ENCODE peak calls at places on chromosomes 7 and 10, in eight cellular contexts. L, J, S, B, Y, F, H and R are unnamed samples.

GRCh38 chr10:69709366-69709941 is 79.4 kb downstream of the FAM241B start:
- DNase-seq in J (no peak), F (no peak), H (no peak), B (no peak), L (no peak), Y (no peak), S (no peak), R (no peak)

GRCh38 chr10:77448226-77448625 is 189.4 kb downstream of the KCNMA1 start:
- DNase-seq in L (no peak), S (no peak), Y (no peak), J (no peak), F (no peak), H (no peak), B (no peak), R (no peak)

GRCh38 chr10:4213441-4213840 is 428.4 kb upstream of the KLF6 start:
- DNase-seq in S (peak), J (no peak), H (no peak), L (no peak), Y (no peak), F (no peak), B (no peak), R (no peak)

GRCh38 chr10:123614888-123615287 is 51.3 kb upstream of the GPR26 start:
- DNase-seq in L (peak), Y (peak), S (peak), J (peak), F (no peak), H (no peak), B (peak), R (peak)

GRCh38 chr10:93954726-93955363 is 38.9 kb upstream of the PLCE1 start:
- DNase-seq in Y (no peak), H (no peak), F (peak), S (peak), J (no peak), B (no peak), L (no peak), R (peak)

GRCh38 chr10:123746927-123747326 is 80.8 kb downstream of the GPR26 start:
- DNase-seq in H (no peak), J (no peak), L (no peak), S (no peak), B (no peak), Y (no peak), F (no peak), R (no peak)

GRCh38 chr7:137258552-137258951 is 85.0 kb downstream of the PTN start:
- DNase-seq in L (no peak), J (no peak), S (no peak), Y (no peak), H (no peak), B (no peak), F (no peak), R (no peak)

GRCh38 chr7:4638781-4639575 is 43.1 kb upstream of the FOXK1 start:
- DNase-seq in F (no peak), L (no peak), S (no peak), H (no peak), B (no peak), J (no peak), Y (no peak), R (no peak)

GRCh38 chr7:80312139-80312661 is 177.6 kb downstream of the GNAI1 start:
- DNase-seq in H (no peak), S (peak), Y (no peak), F (peak), L (no peak), J (no peak), B (peak), R (peak)

GRCh38 chr10:132866601-132867381 is 75.6 kb downstream of the CFAP46 start:
- DNase-seq in L (no peak), J (peak), S (no peak), H (no peak), B (no peak), Y (no peak), F (no peak), R (no peak)

GRCh38 chr10:13390604-13391522 is 42.8 kb upstream of the SEPHS1 start:
- DNase-seq in L (no peak), H (no peak), J (no peak), S (no peak), Y (no peak), F (no peak), B (peak), R (no peak)

GRCh38 chr10:100866575-100867098 is 46.1 kb upstream of the SLF2 start:
- DNase-seq in H (no peak), L (no peak), B (no peak), S (no peak), J (no peak), F (no peak), Y (no peak), R (no peak)

GRCh38 chr10:53749439-53749838 is 976.9 kb upstream of the MBL2 start:
- DNase-seq in S (no peak), Y (no peak), F (no peak), J (no peak), L (no peak), B (no peak), H (no peak), R (no peak)

GRCh38 chr7:101386558-101387199 is 24.0 kb downstream of the COL26A1 start:
- DNase-seq in H (no peak), F (peak), B (no peak), L (no peak), Y (no peak), S (no peak), J (no peak), R (no peak)

GRCh38 chr10:8088504-8088903 is 34.0 kb downstream of the GATA3 start:
- DNase-seq in B (no peak), F (no peak), Y (no peak), H (no peak), S (no peak), J (peak), L (peak), R (no peak)

GRCh38 chr10:6579193-6579903 is 728 bp downstream of the PRKCQ start:
- DNase-seq in F (no peak), L (no peak), Y (no peak), S (no peak), J (no peak), B (no peak), H (no peak), R (no peak)